ENCODE peak calls at places on chromosomes 11 and 22, in seven cellular contexts. I is HCT116, B is NCI-H748 treated with DMSO at 0.1 percent for 48 hours, E is HT1080, P is T-cell, M is T-helper 17 cell, G is RWPE1. Y is an unnamed sample.

GRCh38 chr22:23088199-23088604 is 17.9 kb downstream of the GNAZ start:
- DNase-seq in I (no peak), B (no peak), E (peak), P (no peak), M (no peak), G (no peak), Y (no peak)

GRCh38 chr11:30889116-30889765 is 303.1 kb upstream of the MPPED2 start:
- DNase-seq in I (no peak), B (no peak), E (peak), P (no peak), M (no peak), G (peak), Y (peak)

GRCh38 chr11:46248270-46249102 is 29.0 kb upstream of the CREB3L1 start:
- DNase-seq in I (peak), B (no peak), E (peak), P (no peak), M (no peak), G (peak), Y (peak)

GRCh38 chr11:76623171-76623883 is 47.2 kb downstream of the LRRC32 start:
- DNase-seq in I (no peak), B (no peak), E (peak), P (no peak), M (no peak), G (no peak), Y (peak)

GRCh38 chr11:69285091-69285490 is 8.9 kb upstream of the MYEOV start:
- DNase-seq in I (no peak), B (no peak), E (no peak), P (no peak), M (no peak), G (no peak), Y (no peak)

GRCh38 chr11:120431633-120432032 is 79.9 kb upstream of the GRIK4 start:
- DNase-seq in I (peak), B (no peak), E (peak), P (no peak), M (no peak), G (peak), Y (peak)

GRCh38 chr11:128737704-128738103 is 43.8 kb downstream of the FLI1 start:
- DNase-seq in I (no peak), B (no peak), E (no peak), P (no peak), M (no peak), G (no peak), Y (peak)

GRCh38 chr11:20621679-20622078 is 22.3 kb downstream of the SLC6A5 start:
- DNase-seq in I (no peak), B (no peak), E (no peak), P (no peak), M (no peak), G (no peak), Y (no peak)

GRCh38 chr11:46826310-46827044 is 19.6 kb downstream of the CKAP5 start:
- DNase-seq in I (peak), B (peak), E (peak), P (peak), M (peak), G (peak), Y (peak)

GRCh38 chr11:14773755-14774154 is 118.3 kb downstream of the CYP2R1 start:
- DNase-seq in I (no peak), B (no peak), E (no peak), P (no peak), M (no peak), G (no peak), Y (no peak)

GRCh38 chr22:20249797-20250354 is 18.2 kb downstream of the RTN4R start:
- DNase-seq in I (no peak), B (no peak), E (no peak), P (no peak), M (no peak), G (no peak), Y (peak)

GRCh38 chr11:5240458-5240857 is 6.2 kb upstream of the HBD start:
- DNase-seq in I (no peak), B (no peak), E (no peak), P (no peak), M (no peak), G (no peak), Y (no peak)

GRCh38 chr11:8019671-8020597 is 32.8 kb downstream of the EIF3F start:
- DNase-seq in I (no peak), B (no peak), E (no peak), P (no peak), M (no peak), G (peak), Y (peak)

GRCh38 chr11:61769169-61769920 is 16.9 kb downstream of the MYRF start:
- DNase-seq in I (no peak), B (no peak), E (no peak), P (no peak), M (no peak), G (no peak), Y (no peak)

GRCh38 chr11:63944987-63945386 is 6.2 kb downstream of the NAA40 start:
- DNase-seq in I (no peak), B (no peak), E (no peak), P (no peak), M (no peak), G (no peak), Y (no peak)

GRCh38 chr11:111446404-111447152 is 65.6 kb downstream of the BTG4 start:
- DNase-seq in I (peak), B (peak), E (peak), P (peak), M (peak), G (peak), Y (peak)

GRCh38 chr22:46072981-46073682 is 77.2 kb upstream of the PPARA start:
- DNase-seq in I (no peak), B (no peak), E (peak), P (no peak), M (no peak), G (no peak), Y (no peak)

GRCh38 chr11:77027275-77027674 is 6.9 kb upstream of the B3GNT6 start:
- DNase-seq in I (no peak), B (no peak), E (no peak), P (no peak), M (no peak), G (no peak), Y (peak)

GRCh38 chr11:71433648-71434450 is 14.3 kb downstream of the DHCR7 start:
- DNase-seq in I (no peak), B (no peak), E (no peak), P (no peak), M (no peak), G (no peak), Y (peak)

GRCh38 chr22:49826603-49827306 is 918 bp downstream of the BRD1 start:
- DNase-seq in I (no peak), B (no peak), E (no peak), P (peak), M (peak), G (peak), Y (peak)

GRCh38 chr11:77411238-77411637 is 62.7 kb downstream of the PAK1 start:
- DNase-seq in I (no peak), B (no peak), E (peak), P (no peak), M (peak), G (peak), Y (peak)

GRCh38 chr11:44208976-44209603 is 100.8 kb downstream of the ALX4 start:
- DNase-seq in I (no peak), B (no peak), E (no peak), P (no peak), M (no peak), G (no peak), Y (no peak)

GRCh38 chr11:110801328-110801727 is 89.1 kb upstream of the ARHGAP20 start:
- DNase-seq in I (no peak), B (no peak), E (peak), P (no peak), M (no peak), G (no peak), Y (no peak)

GRCh38 chr11:123206671-123207421 is 11.8 kb upstream of the CLMP start:
- DNase-seq in I (no peak), B (no peak), E (no peak), P (no peak), M (no peak), G (no peak), Y (no peak)

GRCh38 chr11:122317337-122317736 is 201.3 kb upstream of the BLID start:
- DNase-seq in I (no peak), B (no peak), E (no peak), P (no peak), M (no peak), G (no peak), Y (no peak)

GRCh38 chr11:61756452-61757212 is 4.2 kb downstream of the MYRF start:
- DNase-seq in I (peak), B (no peak), E (peak), P (no peak), M (no peak), G (no peak), Y (no peak)

Y was measured in epithelial cell of esophagus.